ENCODE peak calls at places on chromosomes 11 and 22, in nine cellular contexts. O, Q, F, E, D, L, V, Y and G are unnamed samples.

GRCh38 chr22:42769574-42770447 is 49.1 kb upstream of the A4GALT start:
- DNase-seq in O (peak), Q (no peak), F (no peak), E (peak), D (peak), L (peak), V (peak), Y (no peak), G (no peak)

GRCh38 chr11:64339754-64340408 is at the start of gene CCDC88B:
- DNase-seq in O (no peak), Q (peak), F (peak), E (peak), D (peak), L (no peak), V (no peak), Y (no peak), G (no peak)

GRCh38 chr11:9758676-9759518 is 95.0 kb downstream of the SWAP70 start:
- DNase-seq in O (no peak), Q (no peak), F (peak), E (peak), D (peak), L (peak), V (peak), Y (peak), G (peak)

GRCh38 chr11:45934580-45935318 is 12.3 kb downstream of the LARGE2 start:
- DNase-seq in O (no peak), Q (no peak), F (no peak), E (no peak), D (no peak), L (no peak), V (no peak), Y (no peak), G (no peak)

GRCh38 chr22:38921126-38921525 is 36.3 kb upstream of the APOBEC3A start:
- DNase-seq in O (no peak), Q (no peak), F (no peak), E (no peak), D (no peak), L (no peak), V (no peak), Y (no peak), G (no peak)

GRCh38 chr22:23542933-23543332 is 37.2 kb downstream of the IGLL1 start:
- DNase-seq in O (no peak), Q (no peak), F (no peak), E (no peak), D (no peak), L (peak), V (no peak), Y (no peak), G (peak)

GRCh38 chr11:35702126-35702525 is 39.6 kb downstream of the TRIM44 start:
- DNase-seq in O (no peak), Q (no peak), F (no peak), E (no peak), D (no peak), L (no peak), V (no peak), Y (no peak), G (no peak)

GRCh38 chr11:125949271-125950177 is 3.7 kb downstream of the VSIG10L2 start:
- DNase-seq in O (no peak), Q (no peak), F (no peak), E (no peak), D (no peak), L (no peak), V (no peak), Y (no peak), G (no peak)

GRCh38 chr11:24521586-24521985 is 24.7 kb downstream of the LUZP2 start:
- DNase-seq in O (no peak), Q (no peak), F (no peak), E (no peak), D (no peak), L (no peak), V (no peak), Y (no peak), G (no peak)

GRCh38 chr11:61955031-61955415 is 4.9 kb downstream of the BEST1 start:
- DNase-seq in O (peak), Q (peak), F (no peak), E (peak), D (peak), L (peak), V (peak), Y (no peak), G (peak)

GRCh38 chr11:47132490-47132889 is 44.2 kb downstream of the ARFGAP2 start:
- DNase-seq in O (no peak), Q (no peak), F (no peak), E (no peak), D (no peak), L (no peak), V (no peak), Y (no peak), G (no peak)

GRCh38 chr22:27019827-27020226 is 362.4 kb downstream of the MIAT start:
- DNase-seq in O (no peak), Q (no peak), F (no peak), E (peak), D (no peak), L (no peak), V (no peak), Y (no peak), G (peak)

GRCh38 chr11:85809881-85810280 is 1.1 kb downstream of the SYTL2 start:
- DNase-seq in O (no peak), Q (no peak), F (no peak), E (peak), D (no peak), L (no peak), V (peak), Y (peak), G (peak)

GRCh38 chr11:95067042-95067827 is 516 bp downstream of the SRSF8 start:
- DNase-seq in O (no peak), Q (peak), F (peak), E (peak), D (peak), L (peak), V (peak), Y (peak), G (peak)

GRCh38 chr11:110896358-110896757 is 184.1 kb upstream of the ARHGAP20 start:
- DNase-seq in O (peak), Q (no peak), F (no peak), E (no peak), D (no peak), L (peak), V (peak), Y (no peak), G (peak)

GRCh38 chr11:125345706-125346561 is 150.1 kb downstream of the FEZ1 start:
- DNase-seq in O (peak), Q (peak), F (no peak), E (peak), D (peak), L (peak), V (peak), Y (peak), G (peak)

DNA sequence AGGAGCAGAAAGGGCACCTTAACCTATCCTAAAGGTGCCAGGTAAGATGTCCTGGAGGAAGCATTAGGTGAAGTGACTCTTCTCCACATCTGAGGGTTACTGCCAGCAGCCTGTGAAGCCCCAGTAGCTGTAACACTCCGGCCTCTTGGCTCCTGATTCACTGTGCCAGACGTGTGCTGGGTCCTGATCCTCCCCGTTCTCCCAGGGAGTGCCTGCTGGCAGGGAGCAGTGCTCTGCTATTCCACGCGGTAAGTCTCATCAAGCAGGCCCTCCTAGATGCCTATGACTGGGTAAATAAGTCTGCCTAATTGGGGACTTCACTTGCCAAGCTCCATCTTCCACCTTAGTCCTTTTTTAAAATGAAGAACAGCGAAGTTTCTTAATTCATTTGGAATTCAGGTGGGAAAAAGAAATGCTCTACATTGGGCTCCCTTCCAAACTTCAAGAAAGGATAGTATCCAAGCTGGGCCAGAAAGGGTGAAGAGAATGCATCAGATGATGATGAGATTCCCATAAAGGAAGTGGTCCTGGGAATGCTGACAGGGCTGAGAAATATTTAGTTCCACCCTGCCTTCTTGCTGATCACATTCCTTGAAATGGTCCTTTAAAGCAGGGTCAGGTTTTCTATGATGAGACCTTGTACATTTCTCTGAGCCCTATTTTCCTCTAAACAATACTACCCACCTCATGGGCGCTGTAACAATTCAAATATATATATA is 188.0 kb downstream of the MAML2 start:
- DNase-seq in O (no peak), Q (no peak), F (no peak), E (peak), D (no peak), L (peak), V (peak), Y (no peak), G (peak)
- H3K4me3 ChIP-seq in O (no peak), Q (peak), F (no peak), E (no peak), D (no peak), L (no peak), V (peak), Y (no peak), G (no peak)

DNA sequence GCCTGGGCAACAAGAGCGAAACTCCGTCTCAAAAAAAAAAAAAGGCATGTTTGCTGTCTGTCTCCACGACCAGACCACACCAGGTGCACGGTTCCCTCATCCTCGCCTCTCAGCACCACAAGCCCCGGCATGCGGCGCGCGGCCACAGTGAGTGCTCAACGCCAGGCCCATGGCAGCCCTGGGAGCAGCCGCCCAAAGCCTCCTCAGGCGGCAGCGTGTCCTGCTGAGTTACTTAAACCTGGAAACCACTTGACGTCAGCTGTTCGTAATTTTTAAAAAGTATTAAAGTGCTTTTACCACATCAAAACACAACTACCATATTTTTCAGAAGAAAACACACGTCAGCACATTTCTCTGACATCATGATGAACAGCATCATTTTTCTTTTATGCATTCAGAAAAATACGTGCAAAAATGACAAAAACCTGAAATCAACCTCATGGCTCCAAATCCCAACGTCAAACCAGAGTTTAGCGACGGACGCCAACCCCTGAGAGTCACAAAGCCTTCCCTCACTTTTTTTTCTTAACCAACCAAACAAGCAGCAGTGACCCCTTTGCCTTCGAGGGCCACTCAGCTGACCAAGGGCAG is 2.1 kb downstream of the DEAF1 start:
- DNase-seq in O (no peak), Q (no peak), F (no peak), E (no peak), D (no peak), L (peak), V (no peak), Y (no peak), G (no peak)
- H3K4me3 ChIP-seq in O (peak), Q (peak), F (peak), E (no peak), D (no peak), L (peak), V (peak), Y (peak), G (no peak)

GRCh38 chr22:44181033-44181911 is 547 bp downstream of the PARVG start:
- DNase-seq in O (no peak), Q (no peak), F (peak), E (peak), D (peak), L (no peak), V (no peak), Y (no peak), G (no peak)
- H3K4me3 ChIP-seq in O (no peak), Q (peak), F (peak), E (no peak), D (peak), L (no peak), V (no peak), Y (no peak), G (no peak)

GRCh38 chr11:2138436-2139117 is 612 bp downstream of the IGF2 start:
- DNase-seq in O (no peak), Q (no peak), F (no peak), E (peak), D (no peak), L (peak), V (no peak), Y (no peak), G (no peak)
- H3K4me3 ChIP-seq in O (peak), Q (peak), F (peak), E (peak), D (peak), L (no peak), V (peak), Y (no peak), G (no peak)